ENCODE peak calls at places on chromosome 11, in four cellular contexts. J is memory B cell; E is stimulated activated CD8-positive, alpha-beta memory T cell treated with anti-CD3 and anti-CD28 coated beads, Interleukin-2, amount 100 ng/mL, for 48 hours; K is mucosa of descending colon. O is an unnamed sample.

GRCh38 chr11:83249972-83250593 is 36.1 kb downstream of the CCDC90B start:
- DNase-seq in J (peak), E (no peak), K (no peak), O (peak)

GRCh38 chr11:64914123-64914522 is 2.9 kb downstream of the ATG2A start:
- DNase-seq in E (no peak), K (no peak), J (no peak), O (no peak)

GRCh38 chr11:70808686-70809375 is 410.5 kb downstream of the CTTN start:
- DNase-seq in K (no peak), J (no peak), E (no peak), O (no peak)

GRCh38 chr11:67646535-67647336 is 3.8 kb downstream of the ACY3 start:
- DNase-seq in E (no peak), J (peak), K (peak), O (no peak)

GRCh38 chr11:102201776-102202175 is 91.5 kb downstream of the YAP1 start:
- DNase-seq in J (no peak), K (no peak), E (no peak), O (no peak)

GRCh38 chr11:114061053-114062049 is 1.8 kb downstream of the ZBTB16 start:
- DNase-seq in E (no peak), K (peak), J (no peak), O (no peak)

GRCh38 chr11:117818036-117818858 is 6.3 kb downstream of the FXYD2 start:
- DNase-seq in J (no peak), E (peak), K (no peak), O (no peak)

GRCh38 chr11:36657610-36658225 is 59.7 kb upstream of the RAG2 start:
- DNase-seq in E (no peak), J (no peak), K (no peak), O (peak)

GRCh38 chr11:126413843-126414405 is 58.4 kb downstream of the ST3GAL4 start:
- DNase-seq in J (no peak), K (peak), E (no peak), O (no peak)

GRCh38 chr11:60931897-60932296 is 7.6 kb downstream of the TMEM132A start:
- DNase-seq in J (peak), E (no peak), K (peak), O (no peak)

GRCh38 chr11:119094816-119095065 is 6.9 kb downstream of the DPAGT1 start:
- DNase-seq in E (no peak), J (no peak), K (peak), O (no peak)

GRCh38 chr11:71307811-71308645 is 55.7 kb upstream of the SHANK2 start:
- DNase-seq in K (no peak), E (no peak), J (no peak), O (no peak)

GRCh38 chr11:17714356-17714854 is 5.0 kb upstream of the MYOD1 start:
- DNase-seq in J (no peak), E (no peak), K (no peak), O (no peak)

GRCh38 chr11:10012068-10012467 is 282.0 kb downstream of the SBF2 start:
- DNase-seq in E (no peak), K (no peak), J (no peak), O (no peak)

GRCh38 chr11:102792604-102793003 is 5.4 kb downstream of the MMP1 start:
- DNase-seq in K (no peak), J (no peak), E (no peak), O (no peak)

GRCh38 chr11:20518323-20518834 is 81.0 kb upstream of the SLC6A5 start:
- DNase-seq in E (no peak), J (no peak), K (no peak), O (no peak)

GRCh38 chr11:7520011-7520942 is 6.5 kb downstream of the PPFIBP2 start:
- DNase-seq in J (no peak), E (no peak), K (no peak), O (no peak)

GRCh38 chr11:124285610-124286344 is 28.0 kb downstream of the OR8D1 start:
- DNase-seq in J (no peak), E (no peak), K (no peak), O (no peak)

GRCh38 chr11:57405271-57405890 is 14.9 kb upstream of the PRG2 start:
- DNase-seq in J (no peak), E (no peak), K (no peak), O (no peak)

GRCh38 chr11:18749681-18750319 is 23.8 kb upstream of the IGSF22 start:
- DNase-seq in J (no peak), K (no peak), E (no peak), O (no peak)

GRCh38 chr11:114078423-114078822 is 18.9 kb downstream of the ZBTB16 start:
- DNase-seq in K (no peak), E (no peak), J (no peak), O (no peak)

GRCh38 chr11:103594283-103594682 is 442.2 kb upstream of the DDI1 start:
- DNase-seq in K (no peak), J (no peak), E (no peak), O (no peak)

GRCh38 chr11:705646-706438 is at the start of gene EPS8L2:
- DNase-seq in E (no peak), K (peak), J (no peak), O (no peak)

GRCh38 chr11:129643031-129643721 is 172.5 kb upstream of the TMEM45B start:
- DNase-seq in K (no peak), J (no peak), E (no peak), O (no peak)

O was measured in SK-N-MC.